ENCODE peak calls at places on chromosomes 12 and 14, in seven cellular contexts. One of them, this sample, is unnamed.

GRCh38 chr14:24398298-24398942 is 383 bp upstream of the NYNRIN start:
- DNase-seq in glutamatergic neuron: no peak
- DNase-seq in esophagus squamous epithelium: no peak
- DNase-seq in fibroblast of the aortic adventitia: no peak
- DNase-seq in omental fat pad: no peak
- DNase-seq in lower leg skin: no peak
- DNase-seq in A673: peak; percentile 54
- DNase-seq in this sample: peak; percentile 68

GRCh38 chr12:13152281-13152680 is 44.2 kb upstream of the EMP1 start:
- DNase-seq in glutamatergic neuron: no peak
- DNase-seq in esophagus squamous epithelium: no peak
- DNase-seq in fibroblast of the aortic adventitia: peak; percentile 65
- DNase-seq in omental fat pad: no peak
- DNase-seq in lower leg skin: no peak
- DNase-seq in A673: no peak
- DNase-seq in this sample: no peak

GRCh38 chr12:68675098-68675842 is 11.5 kb upstream of the NUP107 start:
- DNase-seq in glutamatergic neuron: no peak
- DNase-seq in esophagus squamous epithelium: no peak
- DNase-seq in fibroblast of the aortic adventitia: no peak
- DNase-seq in omental fat pad: no peak
- DNase-seq in lower leg skin: no peak
- DNase-seq in A673: peak; percentile 47
- DNase-seq in this sample: no peak

GRCh38 chr14:76770521-76771431 is 9.5 kb downstream of the VASH1 start:
- DNase-seq in glutamatergic neuron: no peak
- DNase-seq in esophagus squamous epithelium: no peak
- DNase-seq in fibroblast of the aortic adventitia: no peak
- DNase-seq in omental fat pad: no peak
- DNase-seq in lower leg skin: peak; percentile 72
- DNase-seq in A673: no peak
- DNase-seq in this sample: no peak

GRCh38 chr12:84785951-84786350 is 126.6 kb downstream of the SLC6A15 start:
- DNase-seq in glutamatergic neuron: no peak
- DNase-seq in esophagus squamous epithelium: no peak
- DNase-seq in fibroblast of the aortic adventitia: peak; percentile 27
- DNase-seq in omental fat pad: no peak
- DNase-seq in lower leg skin: no peak
- DNase-seq in A673: no peak
- DNase-seq in this sample: no peak

GRCh38 chr12:77161944-77162343 is 96.6 kb upstream of the E2F7 start:
- DNase-seq in glutamatergic neuron: peak; percentile 50
- DNase-seq in esophagus squamous epithelium: no peak
- DNase-seq in fibroblast of the aortic adventitia: no peak
- DNase-seq in omental fat pad: no peak
- DNase-seq in lower leg skin: no peak
- DNase-seq in A673: peak; percentile 86
- DNase-seq in this sample: no peak

GRCh38 chr12:104410326-104410725 is 46.4 kb upstream of the CHST11 start:
- DNase-seq in glutamatergic neuron: no peak
- DNase-seq in esophagus squamous epithelium: no peak
- DNase-seq in fibroblast of the aortic adventitia: peak; percentile 27
- DNase-seq in omental fat pad: no peak
- DNase-seq in lower leg skin: no peak
- DNase-seq in A673: no peak
- DNase-seq in this sample: no peak

GRCh38 chr14:94633116-94633515 is 20.9 kb downstream of the SERPINA3 start:
- DNase-seq in glutamatergic neuron: no peak
- DNase-seq in esophagus squamous epithelium: no peak
- DNase-seq in fibroblast of the aortic adventitia: no peak
- DNase-seq in omental fat pad: no peak
- DNase-seq in lower leg skin: peak; percentile 78
- DNase-seq in A673: no peak
- DNase-seq in this sample: no peak

GRCh38 chr12:5429741-5430557 is 2.0 kb upstream of the NTF3 start:
- DNase-seq in glutamatergic neuron: no peak
- DNase-seq in esophagus squamous epithelium: no peak
- DNase-seq in fibroblast of the aortic adventitia: no peak
- DNase-seq in omental fat pad: no peak
- DNase-seq in lower leg skin: peak; percentile 54
- DNase-seq in A673: no peak
- DNase-seq in this sample: no peak

GRCh38 chr12:92649511-92650227 is 53.1 kb upstream of the PLEKHG7 start:
- DNase-seq in glutamatergic neuron: peak; percentile 38
- DNase-seq in esophagus squamous epithelium: no peak
- DNase-seq in fibroblast of the aortic adventitia: peak; percentile 89
- DNase-seq in omental fat pad: peak; percentile 26
- DNase-seq in lower leg skin: no peak
- DNase-seq in A673: peak; percentile 76
- DNase-seq in this sample: peak; percentile 52

GRCh38 chr14:73814158-73814557 is 37.5 kb upstream of the PTGR2 start:
- DNase-seq in glutamatergic neuron: no peak
- DNase-seq in esophagus squamous epithelium: no peak
- DNase-seq in fibroblast of the aortic adventitia: no peak
- DNase-seq in omental fat pad: no peak
- DNase-seq in lower leg skin: no peak
- DNase-seq in A673: no peak
- DNase-seq in this sample: no peak

GRCh38 chr12:124392991-124393790 is 98.3 kb downstream of the RFLNA start:
- DNase-seq in glutamatergic neuron: peak; percentile 64
- DNase-seq in esophagus squamous epithelium: no peak
- DNase-seq in fibroblast of the aortic adventitia: peak; percentile 91
- DNase-seq in omental fat pad: no peak
- DNase-seq in lower leg skin: peak; percentile 97
- DNase-seq in A673: peak; percentile 57
- DNase-seq in this sample: peak; percentile 61

GRCh38 chr12:14770495-14771313 is 32.6 kb downstream of the WBP11 start:
- DNase-seq in glutamatergic neuron: peak; percentile 78
- DNase-seq in esophagus squamous epithelium: peak; percentile 64
- DNase-seq in fibroblast of the aortic adventitia: peak; percentile 96
- DNase-seq in omental fat pad: peak; percentile 96
- DNase-seq in lower leg skin: peak; percentile 99
- DNase-seq in A673: peak; percentile 95
- DNase-seq in this sample: peak; percentile 90

GRCh38 chr12:89858718-89859117 is 150.1 kb upstream of the ATP2B1 start:
- DNase-seq in glutamatergic neuron: no peak
- DNase-seq in esophagus squamous epithelium: no peak
- DNase-seq in fibroblast of the aortic adventitia: no peak
- DNase-seq in omental fat pad: no peak
- DNase-seq in lower leg skin: no peak
- DNase-seq in A673: no peak
- DNase-seq in this sample: no peak

GRCh38 chr12:51771008-51771407 is 77.5 kb downstream of the FIGNL2 start:
- DNase-seq in glutamatergic neuron: no peak
- DNase-seq in esophagus squamous epithelium: no peak
- DNase-seq in fibroblast of the aortic adventitia: peak; percentile 14
- DNase-seq in omental fat pad: no peak
- DNase-seq in lower leg skin: no peak
- DNase-seq in A673: no peak
- DNase-seq in this sample: no peak

GRCh38 chr14:22432348-22432976 is 156.6 kb downstream of the DAD1 start:
- DNase-seq in glutamatergic neuron: no peak
- DNase-seq in esophagus squamous epithelium: no peak
- DNase-seq in fibroblast of the aortic adventitia: peak; percentile 95
- DNase-seq in omental fat pad: no peak
- DNase-seq in lower leg skin: no peak
- DNase-seq in A673: peak; percentile 98
- DNase-seq in this sample: no peak

GRCh38 chr12:34347367-34347766 is 325.1 kb downstream of the ALG10 start:
- DNase-seq in glutamatergic neuron: no peak
- DNase-seq in esophagus squamous epithelium: no peak
- DNase-seq in fibroblast of the aortic adventitia: no peak
- DNase-seq in omental fat pad: no peak
- DNase-seq in lower leg skin: no peak
- DNase-seq in A673: no peak
- DNase-seq in this sample: no peak

GRCh38 chr14:22118894-22119477 is 445.4 kb upstream of the OR4E1 start:
- DNase-seq in glutamatergic neuron: no peak
- DNase-seq in esophagus squamous epithelium: no peak
- DNase-seq in fibroblast of the aortic adventitia: no peak
- DNase-seq in omental fat pad: no peak
- DNase-seq in lower leg skin: no peak
- DNase-seq in A673: no peak
- DNase-seq in this sample: no peak

DNA sequence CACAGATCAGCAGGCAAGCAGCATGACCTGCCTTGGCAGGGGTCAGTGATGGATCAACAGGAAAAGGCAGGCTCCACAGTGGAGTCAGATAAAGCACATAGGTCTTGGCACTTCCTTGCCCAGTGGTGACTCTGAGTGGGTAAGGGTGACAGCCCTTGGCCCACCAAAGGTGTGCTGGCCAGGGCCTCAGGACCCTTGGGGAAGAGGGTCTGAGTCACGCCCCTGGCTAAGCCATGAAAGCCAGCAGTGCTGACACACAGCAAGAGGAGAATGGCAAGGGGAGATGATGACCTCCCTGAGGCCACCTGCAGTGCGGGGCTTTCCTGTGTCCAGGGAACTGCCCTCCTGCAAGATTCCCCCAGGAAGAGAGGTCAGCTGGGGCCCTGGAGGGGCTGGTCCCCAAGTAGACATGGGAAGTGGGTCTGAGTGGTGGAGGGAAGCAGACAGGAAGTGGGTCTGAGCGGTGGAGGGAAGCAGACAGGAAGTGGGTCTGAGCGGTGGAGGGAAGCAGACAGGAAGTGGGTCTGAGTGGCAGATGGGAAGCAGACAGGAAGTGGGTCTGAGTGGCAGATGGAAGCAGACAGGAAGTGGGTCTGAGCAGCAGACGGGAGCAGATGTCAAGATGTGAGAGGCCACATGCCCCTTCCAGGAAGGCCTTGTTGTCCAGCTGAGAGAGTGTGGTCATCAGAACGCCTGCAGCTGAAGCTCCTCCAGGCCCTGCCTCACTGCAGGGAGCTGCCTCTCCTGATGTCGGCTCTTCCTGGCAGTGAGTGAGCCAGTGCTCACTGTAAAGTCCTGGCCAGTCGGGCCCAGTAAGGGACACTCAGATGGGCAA is 34.8 kb downstream of the DIO3 start:
- DNase-seq in glutamatergic neuron: no peak
- DNase-seq in esophagus squamous epithelium: no peak
- DNase-seq in fibroblast of the aortic adventitia: no peak
- DNase-seq in omental fat pad: no peak
- DNase-seq in lower leg skin: peak; percentile 70
- DNase-seq in A673: peak; percentile 14
- DNase-seq in this sample: no peak
- TF ChIP-seq CTCF in glutamatergic neuron: no peak
- TF ChIP-seq CTCF in esophagus squamous epithelium: no peak
- TF ChIP-seq CTCF in fibroblast of the aortic adventitia: no peak
- TF ChIP-seq CTCF in omental fat pad: no peak
- TF ChIP-seq CTCF in lower leg skin: no peak
- TF ChIP-seq CTCF in A673: no peak
- TF ChIP-seq CTCF in this sample: no peak

DNA sequence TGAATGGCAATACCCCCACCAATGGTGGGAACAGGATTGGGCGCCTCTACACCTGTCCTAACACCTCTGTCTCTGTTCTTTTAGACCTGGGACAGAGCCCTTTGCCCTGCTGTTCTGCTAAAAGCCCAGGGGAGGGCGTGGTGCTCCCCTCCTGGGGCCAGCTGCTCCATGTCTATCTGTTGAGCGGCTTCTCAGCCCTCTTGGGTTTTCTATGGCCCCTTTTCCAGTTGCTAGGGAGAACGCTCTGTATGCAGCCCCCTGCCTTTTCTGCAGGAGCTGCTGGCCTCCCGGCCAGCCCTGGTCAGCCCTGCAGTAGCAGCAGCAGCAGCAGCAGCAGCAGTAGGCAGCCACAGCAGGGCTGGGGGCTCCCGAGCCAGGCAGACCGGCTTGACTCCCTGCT is 1.2 kb downstream of the RTL1 start:
- DNase-seq in glutamatergic neuron: no peak
- DNase-seq in esophagus squamous epithelium: no peak
- DNase-seq in fibroblast of the aortic adventitia: no peak
- DNase-seq in omental fat pad: no peak
- DNase-seq in lower leg skin: no peak
- DNase-seq in A673: no peak
- DNase-seq in this sample: no peak
- TF ChIP-seq CTCF in glutamatergic neuron: no peak
- TF ChIP-seq CTCF in esophagus squamous epithelium: no peak
- TF ChIP-seq CTCF in fibroblast of the aortic adventitia: no peak
- TF ChIP-seq CTCF in omental fat pad: no peak
- TF ChIP-seq CTCF in lower leg skin: no peak
- TF ChIP-seq CTCF in A673: no peak
- TF ChIP-seq CTCF in this sample: no peak

DNA sequence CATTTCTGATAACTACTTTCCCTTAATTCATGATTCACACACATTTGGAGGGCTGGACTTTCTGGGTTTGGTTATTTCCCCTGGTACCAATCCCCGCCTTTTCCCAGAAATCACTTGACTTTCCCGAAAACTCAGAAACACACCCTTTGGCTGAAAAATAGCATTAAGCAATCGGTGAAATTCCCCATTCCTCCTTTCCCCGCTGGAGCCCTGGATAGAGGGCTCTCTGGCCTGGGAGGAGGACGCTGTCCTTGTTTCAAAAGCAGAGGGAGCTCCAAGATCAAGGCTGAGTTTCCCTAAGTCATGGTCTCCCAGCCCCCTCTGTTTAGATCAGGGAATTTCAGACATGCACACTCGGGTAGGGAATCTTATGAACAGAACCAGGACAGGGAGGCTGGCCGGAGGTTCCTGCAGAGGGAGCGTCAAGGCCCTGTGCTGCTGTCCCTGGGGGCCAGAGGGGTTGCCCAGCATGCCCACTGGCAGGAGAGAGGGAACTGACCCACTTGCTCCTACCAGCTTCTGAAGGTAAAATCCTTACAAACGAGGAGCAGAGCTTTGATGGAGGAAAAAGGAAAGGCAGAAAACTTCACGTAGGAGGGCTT is at the start of gene C1S:
- DNase-seq in glutamatergic neuron: no peak
- DNase-seq in esophagus squamous epithelium: no peak
- DNase-seq in fibroblast of the aortic adventitia: peak; percentile 100
- DNase-seq in omental fat pad: peak; percentile 35
- DNase-seq in lower leg skin: peak; percentile 91
- DNase-seq in A673: peak; percentile 42
- DNase-seq in this sample: peak; percentile 51
- TF ChIP-seq CTCF in glutamatergic neuron: no peak
- TF ChIP-seq CTCF in esophagus squamous epithelium: peak; percentile 64
- TF ChIP-seq CTCF in fibroblast of the aortic adventitia: peak; percentile 90
- TF ChIP-seq CTCF in omental fat pad: peak; percentile 82
- TF ChIP-seq CTCF in lower leg skin: peak; percentile 85
- TF ChIP-seq CTCF in A673: peak; percentile 40
- TF ChIP-seq CTCF in this sample: peak; percentile 45

DNA sequence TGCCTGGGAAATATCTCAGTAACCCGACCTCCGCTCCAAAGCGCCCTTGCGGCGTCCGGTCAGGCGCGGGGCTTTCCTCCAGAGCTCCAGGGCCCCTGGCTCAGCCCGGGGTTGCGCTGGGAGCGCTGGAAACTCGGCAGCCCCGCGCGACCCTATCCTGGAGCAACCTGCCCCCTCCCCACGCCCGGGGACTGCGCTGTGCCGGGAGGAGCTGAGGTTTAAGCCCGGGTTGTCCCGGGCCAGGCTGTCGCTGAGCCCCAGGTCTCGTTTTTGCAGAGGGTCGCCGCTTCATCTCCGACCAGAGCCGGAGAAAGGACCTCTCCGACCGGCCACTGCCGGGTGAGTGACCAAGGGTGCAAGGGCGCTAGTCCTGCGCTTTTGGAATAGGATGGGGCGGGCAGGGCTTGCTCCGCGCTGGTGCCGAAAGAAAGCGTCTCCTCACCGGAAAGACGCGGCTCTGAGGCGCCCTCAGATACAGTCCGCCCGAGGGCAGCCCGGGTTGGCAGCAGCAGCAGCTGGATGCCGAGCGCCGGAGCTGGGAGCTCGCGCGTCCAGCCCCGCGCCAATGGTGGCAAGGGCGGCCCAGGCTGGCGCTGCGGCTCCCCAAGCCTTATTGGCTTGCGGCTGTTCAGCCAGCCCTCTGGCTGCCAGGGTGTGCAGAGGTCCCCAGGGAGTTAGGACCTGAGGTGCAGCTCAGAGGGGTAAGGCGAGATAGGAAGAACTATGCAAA is 1.5 kb downstream of the SPX start:
- DNase-seq in glutamatergic neuron: peak; percentile 72
- DNase-seq in esophagus squamous epithelium: no peak
- DNase-seq in fibroblast of the aortic adventitia: peak; percentile 39
- DNase-seq in omental fat pad: no peak
- DNase-seq in lower leg skin: peak; percentile 86
- DNase-seq in A673: peak; percentile 68
- DNase-seq in this sample: peak; percentile 64
- TF ChIP-seq CTCF in glutamatergic neuron: no peak
- TF ChIP-seq CTCF in esophagus squamous epithelium: no peak
- TF ChIP-seq CTCF in fibroblast of the aortic adventitia: no peak
- TF ChIP-seq CTCF in omental fat pad: no peak
- TF ChIP-seq CTCF in lower leg skin: no peak
- TF ChIP-seq CTCF in A673: no peak
- TF ChIP-seq CTCF in this sample: no peak